ENCODE peak calls at places on chromosome 16, in six cellular contexts. One of them, this sample, is unnamed.

GRCh38 chr16:22262460-22262859 is 34.7 kb upstream of the POLR3E start:
- DNase-seq in stimulated activated CD4-positive, alpha-beta T cell treated with anti-CD3 and anti-CD28 coated beads, Interleukin-1b, Interleukin-23, amount 100 ng/mL, for 1 hour: no peak
- DNase-seq in globus pallidus: no peak
- DNase-seq in cardiac muscle cell: no peak
- DNase-seq in Daoy: peak
- DNase-seq in RWPE1: no peak
- DNase-seq in this sample: no peak

GRCh38 chr16:11990672-11991390 is 14.3 kb downstream of the SNX29 start:
- DNase-seq in stimulated activated CD4-positive, alpha-beta T cell treated with anti-CD3 and anti-CD28 coated beads, Interleukin-1b, Interleukin-23, amount 100 ng/mL, for 1 hour: no peak
- DNase-seq in globus pallidus: no peak
- DNase-seq in cardiac muscle cell: no peak
- DNase-seq in Daoy: no peak
- DNase-seq in RWPE1: no peak
- DNase-seq in this sample: no peak

GRCh38 chr16:68354816-68355215 is 44.0 kb downstream of the PRMT7 start:
- DNase-seq in stimulated activated CD4-positive, alpha-beta T cell treated with anti-CD3 and anti-CD28 coated beads, Interleukin-1b, Interleukin-23, amount 100 ng/mL, for 1 hour: no peak
- DNase-seq in globus pallidus: no peak
- DNase-seq in cardiac muscle cell: no peak
- DNase-seq in Daoy: no peak
- DNase-seq in RWPE1: no peak
- DNase-seq in this sample: no peak

GRCh38 chr16:70706948-70707465 is 21.2 kb upstream of the MTSS2 start:
- DNase-seq in stimulated activated CD4-positive, alpha-beta T cell treated with anti-CD3 and anti-CD28 coated beads, Interleukin-1b, Interleukin-23, amount 100 ng/mL, for 1 hour: no peak
- DNase-seq in globus pallidus: no peak
- DNase-seq in cardiac muscle cell: peak
- DNase-seq in Daoy: peak
- DNase-seq in RWPE1: peak
- DNase-seq in this sample: no peak

GRCh38 chr16:66705790-66706505 is 9.4 kb upstream of the CMTM4 start:
- DNase-seq in stimulated activated CD4-positive, alpha-beta T cell treated with anti-CD3 and anti-CD28 coated beads, Interleukin-1b, Interleukin-23, amount 100 ng/mL, for 1 hour: no peak
- DNase-seq in globus pallidus: peak
- DNase-seq in cardiac muscle cell: peak
- DNase-seq in Daoy: peak
- DNase-seq in RWPE1: no peak
- DNase-seq in this sample: peak

GRCh38 chr16:25143898-25144297 is 32.4 kb downstream of the LCMT1 start:
- DNase-seq in stimulated activated CD4-positive, alpha-beta T cell treated with anti-CD3 and anti-CD28 coated beads, Interleukin-1b, Interleukin-23, amount 100 ng/mL, for 1 hour: no peak
- DNase-seq in globus pallidus: no peak
- DNase-seq in cardiac muscle cell: no peak
- DNase-seq in Daoy: peak
- DNase-seq in RWPE1: no peak
- DNase-seq in this sample: no peak

GRCh38 chr16:88789593-88789992 is 4.6 kb upstream of the PIEZO1 start:
- DNase-seq in stimulated activated CD4-positive, alpha-beta T cell treated with anti-CD3 and anti-CD28 coated beads, Interleukin-1b, Interleukin-23, amount 100 ng/mL, for 1 hour: no peak
- DNase-seq in globus pallidus: no peak
- DNase-seq in cardiac muscle cell: no peak
- DNase-seq in Daoy: no peak
- DNase-seq in RWPE1: no peak
- DNase-seq in this sample: no peak

GRCh38 chr16:82945420-82946096 is 318.8 kb downstream of the CDH13 start:
- DNase-seq in stimulated activated CD4-positive, alpha-beta T cell treated with anti-CD3 and anti-CD28 coated beads, Interleukin-1b, Interleukin-23, amount 100 ng/mL, for 1 hour: no peak
- DNase-seq in globus pallidus: no peak
- DNase-seq in cardiac muscle cell: peak
- DNase-seq in Daoy: no peak
- DNase-seq in RWPE1: no peak
- DNase-seq in this sample: no peak

GRCh38 chr16:66423177-66423576 is 3.9 kb upstream of the BEAN1 start:
- DNase-seq in stimulated activated CD4-positive, alpha-beta T cell treated with anti-CD3 and anti-CD28 coated beads, Interleukin-1b, Interleukin-23, amount 100 ng/mL, for 1 hour: no peak
- DNase-seq in globus pallidus: no peak
- DNase-seq in cardiac muscle cell: no peak
- DNase-seq in Daoy: no peak
- DNase-seq in RWPE1: no peak
- DNase-seq in this sample: no peak

GRCh38 chr16:56423584-56424403 is 1.6 kb downstream of the AMFR start:
- DNase-seq in stimulated activated CD4-positive, alpha-beta T cell treated with anti-CD3 and anti-CD28 coated beads, Interleukin-1b, Interleukin-23, amount 100 ng/mL, for 1 hour: no peak
- DNase-seq in globus pallidus: peak
- DNase-seq in cardiac muscle cell: no peak
- DNase-seq in Daoy: no peak
- DNase-seq in RWPE1: no peak
- DNase-seq in this sample: no peak

GRCh38 chr16:30740364-30741251 is 7.6 kb upstream of the PHKG2 start:
- DNase-seq in stimulated activated CD4-positive, alpha-beta T cell treated with anti-CD3 and anti-CD28 coated beads, Interleukin-1b, Interleukin-23, amount 100 ng/mL, for 1 hour: no peak
- DNase-seq in globus pallidus: no peak
- DNase-seq in cardiac muscle cell: peak
- DNase-seq in Daoy: peak
- DNase-seq in RWPE1: peak
- DNase-seq in this sample: peak

GRCh38 chr16:54116126-54116525 is 170.5 kb downstream of the IRX3 start:
- DNase-seq in stimulated activated CD4-positive, alpha-beta T cell treated with anti-CD3 and anti-CD28 coated beads, Interleukin-1b, Interleukin-23, amount 100 ng/mL, for 1 hour: no peak
- DNase-seq in globus pallidus: no peak
- DNase-seq in cardiac muscle cell: peak
- DNase-seq in Daoy: no peak
- DNase-seq in RWPE1: no peak
- DNase-seq in this sample: no peak

GRCh38 chr16:13909872-13910303 is 10.1 kb upstream of the ERCC4 start:
- DNase-seq in stimulated activated CD4-positive, alpha-beta T cell treated with anti-CD3 and anti-CD28 coated beads, Interleukin-1b, Interleukin-23, amount 100 ng/mL, for 1 hour: no peak
- DNase-seq in globus pallidus: peak
- DNase-seq in cardiac muscle cell: peak
- DNase-seq in Daoy: peak
- DNase-seq in RWPE1: no peak
- DNase-seq in this sample: peak

GRCh38 chr16:67959520-67959919 is 8.9 kb downstream of the SLC12A4 start:
- DNase-seq in stimulated activated CD4-positive, alpha-beta T cell treated with anti-CD3 and anti-CD28 coated beads, Interleukin-1b, Interleukin-23, amount 100 ng/mL, for 1 hour: no peak
- DNase-seq in globus pallidus: no peak
- DNase-seq in cardiac muscle cell: peak
- DNase-seq in Daoy: peak
- DNase-seq in RWPE1: no peak
- DNase-seq in this sample: peak

GRCh38 chr16:73565263-73565662 is 517.3 kb upstream of the ZFHX3 start:
- DNase-seq in stimulated activated CD4-positive, alpha-beta T cell treated with anti-CD3 and anti-CD28 coated beads, Interleukin-1b, Interleukin-23, amount 100 ng/mL, for 1 hour: no peak
- DNase-seq in globus pallidus: no peak
- DNase-seq in cardiac muscle cell: no peak
- DNase-seq in Daoy: peak
- DNase-seq in RWPE1: no peak
- DNase-seq in this sample: no peak

GRCh38 chr16:49596119-49596518 is 222.5 kb downstream of the C16orf78 start:
- DNase-seq in stimulated activated CD4-positive, alpha-beta T cell treated with anti-CD3 and anti-CD28 coated beads, Interleukin-1b, Interleukin-23, amount 100 ng/mL, for 1 hour: no peak
- DNase-seq in globus pallidus: no peak
- DNase-seq in cardiac muscle cell: peak
- DNase-seq in Daoy: peak
- DNase-seq in RWPE1: no peak
- DNase-seq in this sample: no peak

GRCh38 chr16:57613514-57613913 is 14.9 kb upstream of the ADGRG1 start:
- DNase-seq in stimulated activated CD4-positive, alpha-beta T cell treated with anti-CD3 and anti-CD28 coated beads, Interleukin-1b, Interleukin-23, amount 100 ng/mL, for 1 hour: no peak
- DNase-seq in globus pallidus: no peak
- DNase-seq in cardiac muscle cell: no peak
- DNase-seq in Daoy: no peak
- DNase-seq in RWPE1: no peak
- DNase-seq in this sample: no peak

GRCh38 chr16:79602615-79603014 is 2.1 kb upstream of the MAF start:
- DNase-seq in stimulated activated CD4-positive, alpha-beta T cell treated with anti-CD3 and anti-CD28 coated beads, Interleukin-1b, Interleukin-23, amount 100 ng/mL, for 1 hour: no peak
- DNase-seq in globus pallidus: no peak
- DNase-seq in cardiac muscle cell: no peak
- DNase-seq in Daoy: no peak
- DNase-seq in RWPE1: no peak
- DNase-seq in this sample: no peak

GRCh38 chr16:15915555-15916081 is 27.2 kb upstream of the CEP20 start:
- DNase-seq in stimulated activated CD4-positive, alpha-beta T cell treated with anti-CD3 and anti-CD28 coated beads, Interleukin-1b, Interleukin-23, amount 100 ng/mL, for 1 hour: no peak
- DNase-seq in globus pallidus: no peak
- DNase-seq in cardiac muscle cell: no peak
- DNase-seq in Daoy: no peak
- DNase-seq in RWPE1: no peak
- DNase-seq in this sample: no peak

GRCh38 chr16:73054732-73055481 is 7.0 kb upstream of the ZFHX3 start:
- DNase-seq in stimulated activated CD4-positive, alpha-beta T cell treated with anti-CD3 and anti-CD28 coated beads, Interleukin-1b, Interleukin-23, amount 100 ng/mL, for 1 hour: no peak
- DNase-seq in globus pallidus: no peak
- DNase-seq in cardiac muscle cell: peak
- DNase-seq in Daoy: no peak
- DNase-seq in RWPE1: no peak
- DNase-seq in this sample: no peak

GRCh38 chr16:1343428-1344242 is 8.0 kb downstream of the TSR3 start:
- DNase-seq in stimulated activated CD4-positive, alpha-beta T cell treated with anti-CD3 and anti-CD28 coated beads, Interleukin-1b, Interleukin-23, amount 100 ng/mL, for 1 hour: no peak
- DNase-seq in globus pallidus: no peak
- DNase-seq in cardiac muscle cell: no peak
- DNase-seq in Daoy: peak
- DNase-seq in RWPE1: no peak
- DNase-seq in this sample: no peak

GRCh38 chr16:12113581-12114375 is 137.2 kb downstream of the SNX29 start:
- DNase-seq in stimulated activated CD4-positive, alpha-beta T cell treated with anti-CD3 and anti-CD28 coated beads, Interleukin-1b, Interleukin-23, amount 100 ng/mL, for 1 hour: no peak
- DNase-seq in globus pallidus: no peak
- DNase-seq in cardiac muscle cell: no peak
- DNase-seq in Daoy: no peak
- DNase-seq in RWPE1: no peak
- DNase-seq in this sample: peak

GRCh38 chr16:17437142-17437720 is 33.5 kb downstream of the XYLT1 start:
- DNase-seq in stimulated activated CD4-positive, alpha-beta T cell treated with anti-CD3 and anti-CD28 coated beads, Interleukin-1b, Interleukin-23, amount 100 ng/mL, for 1 hour: no peak
- DNase-seq in globus pallidus: no peak
- DNase-seq in cardiac muscle cell: peak
- DNase-seq in Daoy: no peak
- DNase-seq in RWPE1: no peak
- DNase-seq in this sample: no peak

GRCh38 chr16:4679854-4680636 is 13.3 kb upstream of the NUDT16L1 start:
- DNase-seq in stimulated activated CD4-positive, alpha-beta T cell treated with anti-CD3 and anti-CD28 coated beads, Interleukin-1b, Interleukin-23, amount 100 ng/mL, for 1 hour: no peak
- DNase-seq in globus pallidus: no peak
- DNase-seq in cardiac muscle cell: no peak
- DNase-seq in Daoy: peak
- DNase-seq in RWPE1: peak
- DNase-seq in this sample: peak

GRCh38 chr16:55364811-55365210 is 40.8 kb downstream of the IRX6 start:
- DNase-seq in stimulated activated CD4-positive, alpha-beta T cell treated with anti-CD3 and anti-CD28 coated beads, Interleukin-1b, Interleukin-23, amount 100 ng/mL, for 1 hour: no peak
- DNase-seq in globus pallidus: no peak
- DNase-seq in cardiac muscle cell: no peak
- DNase-seq in Daoy: no peak
- DNase-seq in RWPE1: no peak
- DNase-seq in this sample: no peak

GRCh38 chr16:508884-509736 is 18.4 kb upstream of the CAPN15 start:
- DNase-seq in stimulated activated CD4-positive, alpha-beta T cell treated with anti-CD3 and anti-CD28 coated beads, Interleukin-1b, Interleukin-23, amount 100 ng/mL, for 1 hour: no peak
- DNase-seq in globus pallidus: no peak
- DNase-seq in cardiac muscle cell: no peak
- DNase-seq in Daoy: no peak
- DNase-seq in RWPE1: no peak
- DNase-seq in this sample: peak

GRCh38 chr16:56935201-56935600 is 3.3 kb downstream of the HERPUD1 start:
- DNase-seq in stimulated activated CD4-positive, alpha-beta T cell treated with anti-CD3 and anti-CD28 coated beads, Interleukin-1b, Interleukin-23, amount 100 ng/mL, for 1 hour: no peak
- DNase-seq in globus pallidus: no peak
- DNase-seq in cardiac muscle cell: no peak
- DNase-seq in Daoy: no peak
- DNase-seq in RWPE1: no peak
- DNase-seq in this sample: no peak

GRCh38 chr16:53837421-53837820 is 133.5 kb downstream of the FTO start:
- DNase-seq in stimulated activated CD4-positive, alpha-beta T cell treated with anti-CD3 and anti-CD28 coated beads, Interleukin-1b, Interleukin-23, amount 100 ng/mL, for 1 hour: no peak
- DNase-seq in globus pallidus: no peak
- DNase-seq in cardiac muscle cell: peak
- DNase-seq in Daoy: no peak
- DNase-seq in RWPE1: no peak
- DNase-seq in this sample: no peak

GRCh38 chr16:1794221-1794871 is 841 bp upstream of the IGFALS start:
- DNase-seq in stimulated activated CD4-positive, alpha-beta T cell treated with anti-CD3 and anti-CD28 coated beads, Interleukin-1b, Interleukin-23, amount 100 ng/mL, for 1 hour: no peak
- DNase-seq in globus pallidus: no peak
- DNase-seq in cardiac muscle cell: no peak
- DNase-seq in Daoy: no peak
- DNase-seq in RWPE1: no peak
- DNase-seq in this sample: no peak

GRCh38 chr16:35102780-35103403 is 1643.5 kb downstream of the TP53TG3F start:
- DNase-seq in stimulated activated CD4-positive, alpha-beta T cell treated with anti-CD3 and anti-CD28 coated beads, Interleukin-1b, Interleukin-23, amount 100 ng/mL, for 1 hour: no peak
- DNase-seq in globus pallidus: no peak
- DNase-seq in cardiac muscle cell: no peak
- DNase-seq in Daoy: no peak
- DNase-seq in RWPE1: no peak
- DNase-seq in this sample: no peak

GRCh38 chr16:85517780-85518179 is 95.3 kb upstream of the GSE1 start:
- DNase-seq in stimulated activated CD4-positive, alpha-beta T cell treated with anti-CD3 and anti-CD28 coated beads, Interleukin-1b, Interleukin-23, amount 100 ng/mL, for 1 hour: no peak
- DNase-seq in globus pallidus: no peak
- DNase-seq in cardiac muscle cell: no peak
- DNase-seq in Daoy: no peak
- DNase-seq in RWPE1: no peak
- DNase-seq in this sample: no peak

GRCh38 chr16:68319185-68319908 is 8.5 kb downstream of the PRMT7 start:
- DNase-seq in stimulated activated CD4-positive, alpha-beta T cell treated with anti-CD3 and anti-CD28 coated beads, Interleukin-1b, Interleukin-23, amount 100 ng/mL, for 1 hour: no peak
- DNase-seq in globus pallidus: no peak
- DNase-seq in cardiac muscle cell: no peak
- DNase-seq in Daoy: no peak
- DNase-seq in RWPE1: no peak
- DNase-seq in this sample: no peak

GRCh38 chr16:10949424-10949970 is 5.1 kb downstream of the CLEC16A start:
- DNase-seq in stimulated activated CD4-positive, alpha-beta T cell treated with anti-CD3 and anti-CD28 coated beads, Interleukin-1b, Interleukin-23, amount 100 ng/mL, for 1 hour: no peak
- DNase-seq in globus pallidus: no peak
- DNase-seq in cardiac muscle cell: peak
- DNase-seq in Daoy: peak
- DNase-seq in RWPE1: no peak
- DNase-seq in this sample: no peak

GRCh38 chr16:71796501-71796900 is 12.1 kb downstream of the AP1G1 start:
- DNase-seq in stimulated activated CD4-positive, alpha-beta T cell treated with anti-CD3 and anti-CD28 coated beads, Interleukin-1b, Interleukin-23, amount 100 ng/mL, for 1 hour: no peak
- DNase-seq in globus pallidus: no peak
- DNase-seq in cardiac muscle cell: no peak
- DNase-seq in Daoy: no peak
- DNase-seq in RWPE1: no peak
- DNase-seq in this sample: no peak

GRCh38 chr16:67393111-67393789 is at the start of gene TPPP3:
- DNase-seq in stimulated activated CD4-positive, alpha-beta T cell treated with anti-CD3 and anti-CD28 coated beads, Interleukin-1b, Interleukin-23, amount 100 ng/mL, for 1 hour: no peak
- DNase-seq in globus pallidus: peak
- DNase-seq in cardiac muscle cell: peak
- DNase-seq in Daoy: peak
- DNase-seq in RWPE1: peak
- DNase-seq in this sample: peak

GRCh38 chr16:84220851-84221250 is 19.0 kb downstream of the KCNG4 start:
- DNase-seq in stimulated activated CD4-positive, alpha-beta T cell treated with anti-CD3 and anti-CD28 coated beads, Interleukin-1b, Interleukin-23, amount 100 ng/mL, for 1 hour: no peak
- DNase-seq in globus pallidus: no peak
- DNase-seq in cardiac muscle cell: peak
- DNase-seq in Daoy: peak
- DNase-seq in RWPE1: no peak
- DNase-seq in this sample: no peak